ENCODE peak calls at places on chromosome 10, in five cellular contexts. One of them, this sample, is unnamed.

GRCh38 chr10:90432891-90433290 is 424.9 kb downstream of the HTR7 start:
- DNase-seq in activated T-helper 1 cell treated with anti-CD3 and anti-CD28 coated beads, Interleukin-12 subunit alpha, Interleukin-12 subunit beta, Interleukin-2, Interleukin-4 antibody, amounts not matched to agents 30 ng/mL and 10 ng/mL and 1 ng/mL, durations not matched to agents 14 hours and 24 hours and 36 hours: no peak
- DNase-seq in stimulated activated CD4-positive, alpha-beta T cell treated with anti-CD3 and anti-CD28 coated beads, Interleukin-2, amount 100 ng/mL, for 24 hours: no peak
- DNase-seq in MCF 10A: no peak
- DNase-seq in nucleus accumbens: no peak
- DNase-seq in this sample: no peak

GRCh38 chr10:111018021-111018420 is 58.8 kb upstream of the ADRA2A start:
- DNase-seq in activated T-helper 1 cell treated with anti-CD3 and anti-CD28 coated beads, Interleukin-12 subunit alpha, Interleukin-12 subunit beta, Interleukin-2, Interleukin-4 antibody, amounts not matched to agents 30 ng/mL and 10 ng/mL and 1 ng/mL, durations not matched to agents 14 hours and 24 hours and 36 hours: no peak
- DNase-seq in stimulated activated CD4-positive, alpha-beta T cell treated with anti-CD3 and anti-CD28 coated beads, Interleukin-2, amount 100 ng/mL, for 24 hours: no peak
- DNase-seq in MCF 10A: peak
- DNase-seq in nucleus accumbens: no peak
- DNase-seq in this sample: no peak

GRCh38 chr10:72076756-72077155 is 11.6 kb downstream of the SPOCK2 start:
- DNase-seq in activated T-helper 1 cell treated with anti-CD3 and anti-CD28 coated beads, Interleukin-12 subunit alpha, Interleukin-12 subunit beta, Interleukin-2, Interleukin-4 antibody, amounts not matched to agents 30 ng/mL and 10 ng/mL and 1 ng/mL, durations not matched to agents 14 hours and 24 hours and 36 hours: no peak
- DNase-seq in stimulated activated CD4-positive, alpha-beta T cell treated with anti-CD3 and anti-CD28 coated beads, Interleukin-2, amount 100 ng/mL, for 24 hours: no peak
- DNase-seq in MCF 10A: no peak
- DNase-seq in nucleus accumbens: no peak
- DNase-seq in this sample: no peak

GRCh38 chr10:1538531-1539061 is 198.7 kb downstream of the ADARB2 start:
- DNase-seq in activated T-helper 1 cell treated with anti-CD3 and anti-CD28 coated beads, Interleukin-12 subunit alpha, Interleukin-12 subunit beta, Interleukin-2, Interleukin-4 antibody, amounts not matched to agents 30 ng/mL and 10 ng/mL and 1 ng/mL, durations not matched to agents 14 hours and 24 hours and 36 hours: no peak
- DNase-seq in stimulated activated CD4-positive, alpha-beta T cell treated with anti-CD3 and anti-CD28 coated beads, Interleukin-2, amount 100 ng/mL, for 24 hours: no peak
- DNase-seq in MCF 10A: no peak
- DNase-seq in nucleus accumbens: no peak
- DNase-seq in this sample: no peak

GRCh38 chr10:113920819-113921345 is 66.4 kb downstream of the NHLRC2 start:
- DNase-seq in activated T-helper 1 cell treated with anti-CD3 and anti-CD28 coated beads, Interleukin-12 subunit alpha, Interleukin-12 subunit beta, Interleukin-2, Interleukin-4 antibody, amounts not matched to agents 30 ng/mL and 10 ng/mL and 1 ng/mL, durations not matched to agents 14 hours and 24 hours and 36 hours: no peak
- DNase-seq in stimulated activated CD4-positive, alpha-beta T cell treated with anti-CD3 and anti-CD28 coated beads, Interleukin-2, amount 100 ng/mL, for 24 hours: no peak
- DNase-seq in MCF 10A: peak
- DNase-seq in nucleus accumbens: no peak
- DNase-seq in this sample: no peak

GRCh38 chr10:118277871-118278270 is 64.3 kb downstream of the FAM204A start:
- DNase-seq in activated T-helper 1 cell treated with anti-CD3 and anti-CD28 coated beads, Interleukin-12 subunit alpha, Interleukin-12 subunit beta, Interleukin-2, Interleukin-4 antibody, amounts not matched to agents 30 ng/mL and 10 ng/mL and 1 ng/mL, durations not matched to agents 14 hours and 24 hours and 36 hours: no peak
- DNase-seq in stimulated activated CD4-positive, alpha-beta T cell treated with anti-CD3 and anti-CD28 coated beads, Interleukin-2, amount 100 ng/mL, for 24 hours: no peak
- DNase-seq in MCF 10A: no peak
- DNase-seq in nucleus accumbens: no peak
- DNase-seq in this sample: no peak

GRCh38 chr10:125691160-125691981 is 8.4 kb upstream of the TEX36 start:
- DNase-seq in activated T-helper 1 cell treated with anti-CD3 and anti-CD28 coated beads, Interleukin-12 subunit alpha, Interleukin-12 subunit beta, Interleukin-2, Interleukin-4 antibody, amounts not matched to agents 30 ng/mL and 10 ng/mL and 1 ng/mL, durations not matched to agents 14 hours and 24 hours and 36 hours: no peak
- DNase-seq in stimulated activated CD4-positive, alpha-beta T cell treated with anti-CD3 and anti-CD28 coated beads, Interleukin-2, amount 100 ng/mL, for 24 hours: no peak
- DNase-seq in MCF 10A: no peak
- DNase-seq in nucleus accumbens: no peak
- DNase-seq in this sample: no peak

GRCh38 chr10:125637496-125637895 is 45.5 kb downstream of the TEX36 start:
- DNase-seq in activated T-helper 1 cell treated with anti-CD3 and anti-CD28 coated beads, Interleukin-12 subunit alpha, Interleukin-12 subunit beta, Interleukin-2, Interleukin-4 antibody, amounts not matched to agents 30 ng/mL and 10 ng/mL and 1 ng/mL, durations not matched to agents 14 hours and 24 hours and 36 hours: no peak
- DNase-seq in stimulated activated CD4-positive, alpha-beta T cell treated with anti-CD3 and anti-CD28 coated beads, Interleukin-2, amount 100 ng/mL, for 24 hours: no peak
- DNase-seq in MCF 10A: no peak
- DNase-seq in nucleus accumbens: no peak
- DNase-seq in this sample: no peak

GRCh38 chr10:77527839-77528238 is 109.8 kb downstream of the KCNMA1 start:
- DNase-seq in activated T-helper 1 cell treated with anti-CD3 and anti-CD28 coated beads, Interleukin-12 subunit alpha, Interleukin-12 subunit beta, Interleukin-2, Interleukin-4 antibody, amounts not matched to agents 30 ng/mL and 10 ng/mL and 1 ng/mL, durations not matched to agents 14 hours and 24 hours and 36 hours: no peak
- DNase-seq in stimulated activated CD4-positive, alpha-beta T cell treated with anti-CD3 and anti-CD28 coated beads, Interleukin-2, amount 100 ng/mL, for 24 hours: no peak
- DNase-seq in MCF 10A: no peak
- DNase-seq in nucleus accumbens: no peak
- DNase-seq in this sample: no peak

GRCh38 chr10:118730699-118731456 is 23.9 kb downstream of the CACUL1 start:
- DNase-seq in activated T-helper 1 cell treated with anti-CD3 and anti-CD28 coated beads, Interleukin-12 subunit alpha, Interleukin-12 subunit beta, Interleukin-2, Interleukin-4 antibody, amounts not matched to agents 30 ng/mL and 10 ng/mL and 1 ng/mL, durations not matched to agents 14 hours and 24 hours and 36 hours: no peak
- DNase-seq in stimulated activated CD4-positive, alpha-beta T cell treated with anti-CD3 and anti-CD28 coated beads, Interleukin-2, amount 100 ng/mL, for 24 hours: no peak
- DNase-seq in MCF 10A: peak
- DNase-seq in nucleus accumbens: no peak
- DNase-seq in this sample: no peak

GRCh38 chr10:929965-930364 is 1.5 kb downstream of the LARP4B start:
- DNase-seq in activated T-helper 1 cell treated with anti-CD3 and anti-CD28 coated beads, Interleukin-12 subunit alpha, Interleukin-12 subunit beta, Interleukin-2, Interleukin-4 antibody, amounts not matched to agents 30 ng/mL and 10 ng/mL and 1 ng/mL, durations not matched to agents 14 hours and 24 hours and 36 hours: no peak
- DNase-seq in stimulated activated CD4-positive, alpha-beta T cell treated with anti-CD3 and anti-CD28 coated beads, Interleukin-2, amount 100 ng/mL, for 24 hours: no peak
- DNase-seq in MCF 10A: no peak
- DNase-seq in nucleus accumbens: no peak
- DNase-seq in this sample: no peak

GRCh38 chr10:26815500-26815899 is 45.3 kb downstream of the ABI1 start:
- DNase-seq in activated T-helper 1 cell treated with anti-CD3 and anti-CD28 coated beads, Interleukin-12 subunit alpha, Interleukin-12 subunit beta, Interleukin-2, Interleukin-4 antibody, amounts not matched to agents 30 ng/mL and 10 ng/mL and 1 ng/mL, durations not matched to agents 14 hours and 24 hours and 36 hours: no peak
- DNase-seq in stimulated activated CD4-positive, alpha-beta T cell treated with anti-CD3 and anti-CD28 coated beads, Interleukin-2, amount 100 ng/mL, for 24 hours: no peak
- DNase-seq in MCF 10A: no peak
- DNase-seq in nucleus accumbens: no peak
- DNase-seq in this sample: no peak

GRCh38 chr10:16116404-16117304 is 256.3 kb upstream of the MINDY3 start:
- DNase-seq in activated T-helper 1 cell treated with anti-CD3 and anti-CD28 coated beads, Interleukin-12 subunit alpha, Interleukin-12 subunit beta, Interleukin-2, Interleukin-4 antibody, amounts not matched to agents 30 ng/mL and 10 ng/mL and 1 ng/mL, durations not matched to agents 14 hours and 24 hours and 36 hours: no peak
- DNase-seq in stimulated activated CD4-positive, alpha-beta T cell treated with anti-CD3 and anti-CD28 coated beads, Interleukin-2, amount 100 ng/mL, for 24 hours: no peak
- DNase-seq in MCF 10A: peak
- DNase-seq in nucleus accumbens: no peak
- DNase-seq in this sample: no peak

GRCh38 chr10:56624082-56624481 is 263.0 kb upstream of the ZWINT start:
- DNase-seq in activated T-helper 1 cell treated with anti-CD3 and anti-CD28 coated beads, Interleukin-12 subunit alpha, Interleukin-12 subunit beta, Interleukin-2, Interleukin-4 antibody, amounts not matched to agents 30 ng/mL and 10 ng/mL and 1 ng/mL, durations not matched to agents 14 hours and 24 hours and 36 hours: no peak
- DNase-seq in stimulated activated CD4-positive, alpha-beta T cell treated with anti-CD3 and anti-CD28 coated beads, Interleukin-2, amount 100 ng/mL, for 24 hours: no peak
- DNase-seq in MCF 10A: no peak
- DNase-seq in nucleus accumbens: no peak
- DNase-seq in this sample: no peak

GRCh38 chr10:4801405-4801804 is 24.6 kb upstream of the AKR1E2 start:
- DNase-seq in activated T-helper 1 cell treated with anti-CD3 and anti-CD28 coated beads, Interleukin-12 subunit alpha, Interleukin-12 subunit beta, Interleukin-2, Interleukin-4 antibody, amounts not matched to agents 30 ng/mL and 10 ng/mL and 1 ng/mL, durations not matched to agents 14 hours and 24 hours and 36 hours: no peak
- DNase-seq in stimulated activated CD4-positive, alpha-beta T cell treated with anti-CD3 and anti-CD28 coated beads, Interleukin-2, amount 100 ng/mL, for 24 hours: no peak
- DNase-seq in MCF 10A: no peak
- DNase-seq in nucleus accumbens: no peak
- DNase-seq in this sample: no peak

GRCh38 chr10:71860243-71861029 is 9.4 kb upstream of the PSAP start:
- DNase-seq in activated T-helper 1 cell treated with anti-CD3 and anti-CD28 coated beads, Interleukin-12 subunit alpha, Interleukin-12 subunit beta, Interleukin-2, Interleukin-4 antibody, amounts not matched to agents 30 ng/mL and 10 ng/mL and 1 ng/mL, durations not matched to agents 14 hours and 24 hours and 36 hours: no peak
- DNase-seq in stimulated activated CD4-positive, alpha-beta T cell treated with anti-CD3 and anti-CD28 coated beads, Interleukin-2, amount 100 ng/mL, for 24 hours: peak
- DNase-seq in MCF 10A: peak
- DNase-seq in nucleus accumbens: peak
- DNase-seq in this sample: peak

GRCh38 chr10:42635098-42635497 is 3.3 kb downstream of the ZNF33B start:
- DNase-seq in activated T-helper 1 cell treated with anti-CD3 and anti-CD28 coated beads, Interleukin-12 subunit alpha, Interleukin-12 subunit beta, Interleukin-2, Interleukin-4 antibody, amounts not matched to agents 30 ng/mL and 10 ng/mL and 1 ng/mL, durations not matched to agents 14 hours and 24 hours and 36 hours: no peak
- DNase-seq in stimulated activated CD4-positive, alpha-beta T cell treated with anti-CD3 and anti-CD28 coated beads, Interleukin-2, amount 100 ng/mL, for 24 hours: no peak
- DNase-seq in MCF 10A: no peak
- DNase-seq in nucleus accumbens: no peak
- DNase-seq in this sample: no peak

GRCh38 chr10:59019603-59020002 is 156.8 kb upstream of the PHYHIPL start:
- DNase-seq in activated T-helper 1 cell treated with anti-CD3 and anti-CD28 coated beads, Interleukin-12 subunit alpha, Interleukin-12 subunit beta, Interleukin-2, Interleukin-4 antibody, amounts not matched to agents 30 ng/mL and 10 ng/mL and 1 ng/mL, durations not matched to agents 14 hours and 24 hours and 36 hours: no peak
- DNase-seq in stimulated activated CD4-positive, alpha-beta T cell treated with anti-CD3 and anti-CD28 coated beads, Interleukin-2, amount 100 ng/mL, for 24 hours: no peak
- DNase-seq in MCF 10A: no peak
- DNase-seq in nucleus accumbens: no peak
- DNase-seq in this sample: no peak

GRCh38 chr10:128883126-128884060 is 583.6 kb upstream of the MGMT start:
- DNase-seq in activated T-helper 1 cell treated with anti-CD3 and anti-CD28 coated beads, Interleukin-12 subunit alpha, Interleukin-12 subunit beta, Interleukin-2, Interleukin-4 antibody, amounts not matched to agents 30 ng/mL and 10 ng/mL and 1 ng/mL, durations not matched to agents 14 hours and 24 hours and 36 hours: no peak
- DNase-seq in stimulated activated CD4-positive, alpha-beta T cell treated with anti-CD3 and anti-CD28 coated beads, Interleukin-2, amount 100 ng/mL, for 24 hours: no peak
- DNase-seq in MCF 10A: no peak
- DNase-seq in nucleus accumbens: no peak
- DNase-seq in this sample: no peak

GRCh38 chr10:129728246-129728820 is 235.7 kb downstream of the EBF3 start:
- DNase-seq in activated T-helper 1 cell treated with anti-CD3 and anti-CD28 coated beads, Interleukin-12 subunit alpha, Interleukin-12 subunit beta, Interleukin-2, Interleukin-4 antibody, amounts not matched to agents 30 ng/mL and 10 ng/mL and 1 ng/mL, durations not matched to agents 14 hours and 24 hours and 36 hours: no peak
- DNase-seq in stimulated activated CD4-positive, alpha-beta T cell treated with anti-CD3 and anti-CD28 coated beads, Interleukin-2, amount 100 ng/mL, for 24 hours: no peak
- DNase-seq in MCF 10A: no peak
- DNase-seq in nucleus accumbens: no peak
- DNase-seq in this sample: no peak